ENCODE peak calls at places on chromosomes 1 and 21, in six cellular contexts. L is ascending aorta; N is effector memory CD4-positive, alpha-beta T cell; T is uterus; G is SJSA1; U is PC-3. A is an unnamed sample.

GRCh38 chr1:21509351-21510112 is at the start of gene ALPL:
- DNase-seq in G (peak; percentile 66), L (no peak), T (no peak), N (no peak), U (no peak), A (no peak)

GRCh38 chr1:17425806-17426205 is 13.7 kb downstream of the RCC2 start:
- DNase-seq in N (no peak), T (no peak), L (no peak), U (no peak), G (no peak), A (no peak)

GRCh38 chr1:182726941-182727340 is 42.6 kb upstream of the RGS8 start:
- DNase-seq in G (no peak), L (no peak), T (no peak), N (no peak), U (no peak), A (no peak)

GRCh38 chr1:174883361-174883760 is 116.4 kb upstream of the CACYBP start:
- DNase-seq in L (no peak), T (no peak), G (no peak), N (no peak), U (peak; percentile 65), A (peak; percentile 25)

GRCh38 chr1:175984057-175984812 is 222.9 kb downstream of the COP1 start:
- DNase-seq in T (no peak), N (no peak), L (no peak), G (no peak), U (no peak), A (no peak)

GRCh38 chr1:221708076-221708571 is 33.8 kb downstream of the DUSP10 start:
- DNase-seq in U (no peak), L (no peak), N (peak; percentile 59), G (no peak), T (no peak), A (peak; percentile 59)

GRCh38 chr21:39663066-39663465 is 50.3 kb downstream of the B3GALT5 start:
- DNase-seq in L (peak; percentile 56), N (no peak), U (no peak), T (no peak), G (no peak), A (no peak)

GRCh38 chr1:110829955-110830553 is 42.9 kb upstream of the CD53 start:
- DNase-seq in T (no peak), G (peak; percentile 3), N (peak; percentile 33), L (no peak), U (peak; percentile 63), A (peak; percentile 9)

GRCh38 chr1:43554444-43554992 is 23.8 kb downstream of the PTPRF start:
- DNase-seq in G (peak; percentile 30), U (peak; percentile 62), T (no peak), N (no peak), L (no peak), A (peak; percentile 71)

GRCh38 chr1:13812456-13813397 is 112.7 kb downstream of the PRDM2 start:
- DNase-seq in N (no peak), L (no peak), U (peak; percentile 46), G (no peak), T (no peak), A (no peak)

GRCh38 chr21:45129231-45129923 is 55.0 kb downstream of the ADARB1 start:
- DNase-seq in U (peak; percentile 81), L (peak; percentile 78), T (no peak), N (no peak), G (peak; percentile 52), A (peak; percentile 13)

GRCh38 chr1:226443033-226443432 is 35.1 kb upstream of the PARP1 start:
- DNase-seq in T (no peak), G (no peak), N (no peak), U (no peak), L (no peak), A (no peak)

GRCh38 chr1:163170331-163170730 is 32.4 kb downstream of the RGS5 start:
- DNase-seq in T (no peak), L (no peak), U (no peak), G (no peak), N (no peak), A (peak; percentile 63)

GRCh38 chr1:178646821-178647220 is 78.2 kb upstream of the RALGPS2 start:
- DNase-seq in N (no peak), G (no peak), T (no peak), U (no peak), L (no peak), A (no peak)

GRCh38 chr1:155968670-155969069 is 9.7 kb downstream of the ARHGEF2 start:
- DNase-seq in T (no peak), U (no peak), G (no peak), L (no peak), N (no peak), A (no peak)

GRCh38 chr1:12168451-12169160 is 1.8 kb downstream of the TNFRSF1B start:
- DNase-seq in U (no peak), N (no peak), T (no peak), G (no peak), L (no peak), A (no peak)

GRCh38 chr1:1217621-1218523 is 3.9 kb upstream of the TNFRSF4 start:
- DNase-seq in G (no peak), L (no peak), N (no peak), U (peak; percentile 53), T (no peak), A (no peak)

GRCh38 chr1:160169553-160170399 is 18.4 kb downstream of the ATP1A4 start:
- DNase-seq in L (peak; percentile 19), U (no peak), T (no peak), G (no peak), N (no peak), A (no peak)

GRCh38 chr1:243850013-243850367 is at the start of gene AKT3:
- DNase-seq in T (no peak), N (no peak), G (no peak), U (no peak), L (no peak), A (no peak)

GRCh38 chr1:219847215-219847855 is 81.0 kb downstream of the SLC30A10 start:
- DNase-seq in N (no peak), T (no peak), L (no peak), U (peak; percentile 60), G (no peak), A (no peak)

GRCh38 chr1:91273875-91274274 is 130.8 kb downstream of the HFM1 start:
- DNase-seq in G (no peak), L (no peak), T (no peak), N (no peak), U (peak; percentile 35), A (no peak)

GRCh38 chr1:111140680-111140967 is 601 bp downstream of the CEPT1 start:
- DNase-seq in U (peak; percentile 61), L (no peak), T (no peak), G (no peak), N (no peak), A (peak; percentile 78)

GRCh38 chr1:160542303-160542945 is 19.4 kb upstream of the SLAMF6 start:
- DNase-seq in U (no peak), T (no peak), L (no peak), N (no peak), G (no peak), A (no peak)

GRCh38 chr1:153804112-153804511 is 28.9 kb downstream of the SLC27A3 start:
- DNase-seq in G (no peak), L (no peak), U (no peak), N (no peak), T (no peak), A (no peak)

GRCh38 chr1:40241372-40241771 is 6.4 kb upstream of the TMCO2 start:
- DNase-seq in U (no peak), G (no peak), L (no peak), N (no peak), T (no peak), A (no peak)

GRCh38 chr1:226029093-226029496 is 30.0 kb upstream of the SDE2 start:
- DNase-seq in G (no peak), N (no peak), U (no peak), T (no peak), L (no peak), A (no peak)

GRCh38 chr1:245292141-245292540 is 137.4 kb downstream of the KIF26B start:
- DNase-seq in T (no peak), G (no peak), L (no peak), N (no peak), U (no peak), A (no peak)

GRCh38 chr1:7120863-7121621 is 335.8 kb downstream of the CAMTA1 start:
- DNase-seq in U (no peak), N (no peak), T (no peak), G (no peak), L (no peak), A (no peak)

GRCh38 chr1:92923664-92924063 is 37.6 kb downstream of the DIPK1A start:
- DNase-seq in G (no peak), N (no peak), T (no peak), L (no peak), U (no peak), A (peak; percentile 50)
- H3K4me3 ChIP-seq in G (no peak overlapping the region), N (no peak overlapping the region), T (no peak overlapping the region), L (no peak overlapping the region), U (no peak overlapping the region), A (peak overlapping the region; percentile 74)

GRCh38 chr21:46429754-46430681 is 28.7 kb upstream of the DIP2A start:
- DNase-seq in L (no peak), G (no peak), N (no peak), T (no peak), U (no peak), A (no peak)

GRCh38 chr21:46431448-46431847 is 27.2 kb upstream of the DIP2A start:
- DNase-seq in L (no peak), G (no peak), T (no peak), N (no peak), U (no peak), A (no peak)

GRCh38 chr21:46434322-46434958 is 24.3 kb upstream of the DIP2A start:
- DNase-seq in G (no peak), U (no peak), N (no peak), T (no peak), L (no peak), A (no peak)

GRCh38 chr21:46428987-46429710 is 29.5 kb upstream of the DIP2A start:
- DNase-seq in T (no peak), U (no peak), N (no peak), L (no peak), G (no peak), A (no peak)

DNA sequence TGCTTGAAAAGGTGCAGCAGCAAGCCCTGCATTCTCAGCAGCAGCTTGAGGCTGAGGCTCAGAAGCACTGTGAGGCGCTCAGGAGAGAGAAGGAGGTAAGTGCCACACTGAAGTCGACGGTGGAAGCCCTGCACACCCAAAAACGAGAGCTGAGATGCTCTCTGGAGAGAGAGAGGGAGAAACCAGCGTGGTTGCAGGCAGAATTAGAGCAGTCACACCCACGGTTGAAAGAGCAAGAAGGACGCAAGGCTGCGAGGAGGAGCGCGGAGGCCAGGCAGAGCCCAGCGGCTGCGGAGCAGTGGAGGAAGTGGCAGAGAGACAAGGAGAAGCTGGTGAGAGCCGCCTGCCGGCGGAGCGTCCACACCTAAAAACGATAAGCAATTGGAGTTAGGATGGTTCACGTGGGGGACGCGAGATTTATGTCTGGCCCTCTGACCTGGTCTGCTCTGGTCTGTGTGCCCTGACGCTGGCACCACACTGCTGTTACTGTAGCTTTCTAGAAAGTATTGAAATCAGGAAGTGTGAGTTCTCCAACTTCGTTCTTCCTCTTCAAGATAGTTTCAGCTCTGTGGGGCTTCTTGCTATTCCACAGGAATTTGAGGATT is 26.7 kb upstream of the DIP2A start:
- DNase-seq in L (no peak), T (no peak), G (no peak), U (no peak), N (no peak), A (no peak)
- H3K36me3 ChIP-seq in L (peaks cover 79% of the 10 kb centered on the region), T (no peaks in the 10 kb centered on the region), G (peaks cover 93% of the 10 kb centered on the region), U (peaks cover 29% of the 10 kb centered on the region), N (peaks cover 39% of the 10 kb centered on the region), A (peaks cover 68% of the 10 kb centered on the region)

GRCh38 chr1:206637605-206638004 is 2.3 kb downstream of the DYRK3 start:
- DNase-seq in L (no peak), T (no peak), G (no peak), N (no peak), U (no peak), A (no peak)
- H3K4me3 ChIP-seq in L (no peak overlapping the region), T (no peak overlapping the region), G (no peak overlapping the region), N (no peak overlapping the region), U (no peak overlapping the region), A (peak overlapping the region; percentile 95)

GRCh38 chr1:203546274-203546673 is 52.3 kb downstream of the OPTC start:
- DNase-seq in U (no peak), L (no peak), G (no peak), N (no peak), T (no peak), A (no peak)
- H3K36me3 ChIP-seq in U (no peaks in the 10 kb centered on the region), L (no peaks in the 10 kb centered on the region), G (no peaks in the 10 kb centered on the region), N (no peaks in the 10 kb centered on the region), T (no peaks in the 10 kb centered on the region), A (no peaks in the 10 kb centered on the region)